ENCODE peak calls at places on chromosomes 13 and 19, in eight cellular contexts. D is GM06990, R is cardiac fibroblast, H is psoas muscle, U is adrenal gland, P is neural crest cell, A is MCF 10A, E is WTC11. Q is an unnamed sample.
A peak's percentile ranks its signal among the peaks of the same experiment; 100 is the strongest.

GRCh38 chr19:54209058-54209747 is 8.5 kb downstream of the RPS9 start:
- DNase-seq in E (peak; percentile 36), U (no peak), P (no peak), D (peak; percentile 68), A (peak; percentile 51), H (no peak), R (no peak), Q (no peak)

GRCh38 chr13:34224877-34225276 is 406.9 kb downstream of the RFC3 start:
- DNase-seq in D (no peak), R (no peak), U (no peak), H (no peak), A (no peak), P (no peak), E (no peak), Q (no peak)

GRCh38 chr13:27783111-27783510 is 9.2 kb upstream of the GSX1 start:
- DNase-seq in P (no peak), H (no peak), R (peak; percentile 34), U (peak; percentile 23), E (peak; percentile 38), D (no peak), A (peak; percentile 13), Q (no peak)

GRCh38 chr19:38032151-38032550 is 125.1 kb downstream of the SIPA1L3 start:
- DNase-seq in A (no peak), D (no peak), U (no peak), E (no peak), P (no peak), H (no peak), R (peak; percentile 73), Q (no peak)

GRCh38 chr13:98411013-98411412 is 165.9 kb downstream of the STK24 start:
- DNase-seq in U (no peak), R (no peak), P (no peak), D (no peak), E (no peak), H (no peak), A (no peak), Q (no peak)

GRCh38 chr13:65095118-65095517 is 2135.0 kb downstream of the PCDH9 start:
- DNase-seq in R (peak; percentile 3), D (no peak), P (no peak), U (no peak), H (no peak), E (no peak), A (no peak), Q (no peak)

GRCh38 chr19:10432736-10433130 is 12.4 kb downstream of the PDE4A start:
- DNase-seq in P (no peak), U (no peak), A (no peak), D (no peak), E (no peak), R (no peak), H (peak; percentile 62), Q (no peak)

GRCh38 chr19:46717716-46718143 is 816 bp upstream of the PRKD2 start:
- DNase-seq in D (no peak), P (no peak), U (no peak), A (no peak), E (no peak), H (no peak), R (no peak), Q (peak; percentile 37)

GRCh38 chr13:23321534-23322241 is 111.8 kb downstream of the SACS start:
- DNase-seq in A (peak; percentile 83), U (peak; percentile 57), E (no peak), P (no peak), R (peak; percentile 84), D (no peak), H (peak; percentile 77), Q (no peak)

GRCh38 chr13:86282450-86282849 is 483.2 kb upstream of the SLITRK6 start:
- DNase-seq in P (no peak), E (no peak), D (no peak), U (no peak), R (peak; percentile 7), A (peak; percentile 13), H (no peak), Q (no peak)

GRCh38 chr19:54415208-54415900 is at the start of gene TTYH1:
- DNase-seq in E (peak; percentile 77), R (no peak), H (no peak), A (no peak), U (no peak), D (no peak), P (peak; percentile 77), Q (peak; percentile 42)

GRCh38 chr19:41307954-41308449 is 2.0 kb upstream of the CCDC97 start:
- DNase-seq in E (no peak), R (no peak), D (no peak), H (no peak), P (no peak), U (no peak), A (no peak), Q (no peak)

GRCh38 chr13:43799191-43799590 is 12.4 kb upstream of the ENOX1 start:
- DNase-seq in R (no peak), E (no peak), H (no peak), P (no peak), U (no peak), D (no peak), A (no peak), Q (no peak)

GRCh38 chr19:40923934-40924391 is 41.9 kb upstream of the CYP2A7 start:
- DNase-seq in A (no peak), H (no peak), D (no peak), U (no peak), E (no peak), P (no peak), R (no peak), Q (no peak)

GRCh38 chr13:20270163-20270865 is 38.2 kb upstream of the GJB6 start:
- DNase-seq in R (peak; percentile 5), H (no peak), D (no peak), A (peak; percentile 13), U (no peak), P (no peak), E (no peak), Q (no peak)

GRCh38 chr19:1860133-1860775 is 3.1 kb downstream of the KLF16 start:
- DNase-seq in H (peak; percentile 50), U (no peak), P (no peak), D (no peak), A (peak; percentile 64), E (peak; percentile 48), R (peak; percentile 90), Q (no peak)

GRCh38 chr13:102002271-102002670 is 399.6 kb downstream of the FGF14 start:
- DNase-seq in E (no peak), D (no peak), U (no peak), R (no peak), A (no peak), H (no peak), P (no peak), Q (no peak)

DNA sequence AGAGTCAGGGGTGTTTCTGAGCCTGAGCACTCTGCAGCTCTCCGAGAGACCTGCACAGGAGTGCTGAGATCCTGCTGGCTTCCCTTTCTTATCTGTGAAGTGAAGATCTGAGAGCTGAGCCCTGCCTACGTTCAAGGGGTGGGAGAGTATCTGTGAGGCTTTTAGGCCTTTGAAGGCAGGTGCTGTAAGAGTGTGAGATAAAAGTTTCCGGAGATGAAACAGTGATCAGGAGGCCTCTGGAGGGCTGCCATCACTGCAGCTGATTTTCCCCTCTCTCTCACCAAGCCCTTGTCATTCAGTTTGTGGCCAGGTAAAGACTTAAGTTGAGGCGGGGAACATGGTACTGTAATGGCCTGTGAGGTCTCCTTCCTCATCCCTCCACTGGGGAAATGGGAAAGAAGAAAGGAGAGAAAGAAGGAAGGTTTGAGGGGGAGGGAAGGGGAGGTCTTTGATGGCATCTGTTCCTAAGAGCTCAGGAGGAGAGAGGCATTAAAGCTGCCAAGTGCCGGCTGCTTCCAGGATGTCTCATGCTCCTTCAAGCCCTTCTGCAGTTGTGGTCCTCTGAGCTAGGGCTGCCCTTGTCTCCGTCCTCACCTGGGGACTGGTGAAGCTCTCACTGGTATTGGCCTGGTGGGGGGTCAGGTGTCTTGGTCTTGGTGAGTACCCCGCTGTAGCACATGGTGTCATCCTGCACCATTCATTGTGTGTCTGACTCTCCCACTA is 83.3 kb downstream of the AKAP11 start:
- DNase-seq in D (no peak), H (no peak), U (no peak), R (no peak), P (no peak), E (no peak), A (no peak), Q (no peak)
- TF ChIP-seq CTCF in D (no peak), H (no peak), U (no peak), R (no peak), P (no peak), E (no peak), A (no peak), Q (no peak)

GRCh38 chr13:110944121-110944967 is 29.5 kb upstream of the ANKRD10 start:
- DNase-seq in H (no peak), P (no peak), D (no peak), U (peak; percentile 24), A (peak; percentile 77), R (peak; percentile 84), E (peak; percentile 33), Q (no peak)
- TF ChIP-seq CTCF in H (peak; percentile 64), P (peak; percentile 61), D (peak; percentile 67), U (peak; percentile 18), A (peak; percentile 71), R (peak; percentile 77), E (no peak), Q (no peak)

GRCh38 chr13:41973247-41973741 is 12.4 kb upstream of the VWA8 start:
- DNase-seq in H (no peak), R (peak; percentile 20), P (no peak), D (no peak), U (no peak), A (no peak), E (peak; percentile 44), Q (no peak)
- TF ChIP-seq CTCF in H (peak; percentile 9), R (no peak), P (no peak), D (no peak), U (no peak), A (no peak), E (no peak), Q (no peak)

DNA sequence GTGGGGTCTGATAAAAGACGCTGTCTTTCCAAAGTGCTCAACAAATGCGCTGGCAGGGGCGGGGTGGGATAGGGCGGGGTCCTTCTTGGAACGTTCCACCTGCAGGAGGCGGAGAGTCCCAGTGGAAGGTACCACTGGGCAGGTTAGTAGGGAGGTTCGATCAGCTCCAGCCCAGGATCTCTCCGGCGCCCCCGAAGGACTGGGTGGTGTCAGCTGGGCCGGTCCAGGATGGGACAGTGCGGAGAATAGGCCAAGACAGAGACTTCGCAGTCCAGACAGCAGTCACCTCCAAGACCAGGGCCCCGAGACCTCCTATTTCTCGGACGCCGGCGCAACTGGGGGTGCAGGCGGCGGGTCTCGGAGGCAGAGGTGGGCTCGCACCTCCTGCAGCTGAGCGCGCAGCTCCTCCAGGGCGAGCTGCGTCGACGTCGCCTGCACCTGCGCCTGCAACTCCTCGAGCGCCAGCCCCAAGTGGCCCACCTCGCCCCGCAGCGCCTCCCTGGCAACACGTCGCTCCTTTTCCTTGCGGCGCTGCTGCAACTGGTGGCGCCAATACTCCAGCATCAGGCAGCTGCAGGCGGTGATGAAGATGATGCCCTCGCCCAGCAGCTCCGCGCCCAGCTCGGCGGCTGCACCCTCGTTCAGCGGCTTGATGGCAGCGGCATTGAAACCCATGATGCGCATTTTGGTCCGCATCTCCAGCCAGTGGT is 21.6 kb downstream of the VASP start:
- DNase-seq in A (peak; percentile 29), H (no peak), D (peak; percentile 44), P (no peak), R (peak; percentile 23), U (peak; percentile 74), E (peak; percentile 91), Q (no peak)
- TF ChIP-seq CTCF in A (no peak), H (no peak), D (no peak), P (no peak), R (no peak), U (no peak), E (no peak), Q (no peak)

GRCh38 chr13:45121421-45121820 is 1.1 kb downstream of the GTF2F2 start:
- DNase-seq in U (no peak), A (peak; percentile 27), E (no peak), H (no peak), R (peak; percentile 46), D (peak; percentile 15), P (no peak), Q (no peak)
- TF ChIP-seq CTCF in U (no peak), A (no peak), E (no peak), H (no peak), R (peak; percentile 12), D (no peak), P (peak; percentile 51), Q (no peak)

Q was measured in activated B cell treated with CpG ODN at 0.5 μM for 24 hours.